ENCODE peak calls at places on chromosome 12, in nine cellular contexts. L is HFFc6; N is GM12865; U is astrocyte of the spinal cord; S is CD4-positive, alpha-beta T cell; M is GM10248; R is progenitor cell of endocrine pancreas; G is lung; H is left lung. P is an unnamed sample.

GRCh38 chr12:69908208-69908607 is 83.2 kb downstream of the MYRFL start:
- DNase-seq in L (no peak), N (no peak), U (no peak), S (no peak), M (no peak), R (no peak), G (no peak), H (no peak), P (no peak)

GRCh38 chr12:68222336-68222735 is 3.3 kb downstream of the IL26 start:
- DNase-seq in L (no peak), N (no peak), U (no peak), S (no peak), M (no peak), R (no peak), G (no peak), H (no peak), P (no peak)

GRCh38 chr12:25328082-25328712 is 77.5 kb upstream of the KRAS start:
- DNase-seq in L (peak; percentile 5), N (no peak), U (peak; percentile 44), S (no peak), M (no peak), R (no peak), G (no peak), H (no peak), P (no peak)

GRCh38 chr12:114316076-114316475 is 89.9 kb downstream of the TBX5 start:
- DNase-seq in L (peak; percentile 75), N (no peak), U (peak; percentile 65), S (no peak), M (no peak), R (no peak), G (no peak), H (no peak), P (no peak)

GRCh38 chr12:2649201-2650030 is 145.4 kb upstream of the FKBP4 start:
- DNase-seq in L (no peak), N (no peak), U (no peak), S (peak; percentile 10), M (no peak), R (no peak), G (no peak), H (no peak), P (no peak)

GRCh38 chr12:49055978-49056754 is 4.4 kb downstream of the KMT2D start:
- DNase-seq in L (peak; percentile 65), N (peak; percentile 86), U (peak; percentile 65), S (peak; percentile 52), M (peak; percentile 86), R (no peak), G (peak; percentile 79), H (peak; percentile 79), P (peak; percentile 91)

GRCh38 chr12:130761537-130762318 is 45.6 kb upstream of the RIMBP2 start:
- DNase-seq in L (peak; percentile 14), N (peak; percentile 63), U (peak; percentile 50), S (peak; percentile 58), M (peak; percentile 77), R (peak; percentile 39), G (no peak), H (no peak), P (peak; percentile 77)

GRCh38 chr12:88036368-88036965 is 7.3 kb upstream of the C12orf50 start:
- DNase-seq in L (peak; percentile 33), N (no peak), U (peak; percentile 14), S (no peak), M (no peak), R (no peak), G (no peak), H (no peak), P (no peak)

GRCh38 chr12:53963005-53963404 is 8.3 kb downstream of the HOXC12 start:
- DNase-seq in L (no peak), N (no peak), U (no peak), S (no peak), M (no peak), R (no peak), G (no peak), H (no peak), P (no peak)

GRCh38 chr12:111056618-111057521 is 136.5 kb upstream of the MYL2 start:
- DNase-seq in L (no peak), N (peak; percentile 67), U (no peak), S (peak; percentile 55), M (peak; percentile 68), R (no peak), G (no peak), H (peak; percentile 46), P (peak; percentile 69)

GRCh38 chr12:129109174-129110001 is 256.1 kb downstream of the GLT1D1 start:
- DNase-seq in L (no peak), N (no peak), U (no peak), S (no peak), M (no peak), R (no peak), G (no peak), H (no peak), P (no peak)

GRCh38 chr12:113659416-113659815 is 187.7 kb upstream of the LHX5 start:
- DNase-seq in L (no peak), N (no peak), U (no peak), S (no peak), M (no peak), R (no peak), G (no peak), H (no peak), P (no peak)

GRCh38 chr12:39723831-39724230 is 104.2 kb upstream of the ABCD2 start:
- DNase-seq in L (no peak), N (peak; percentile 15), U (peak; percentile 30), S (no peak), M (no peak), R (no peak), G (no peak), H (no peak), P (no peak)

GRCh38 chr12:21852251-21852650 is 77.7 kb upstream of the KCNJ8 start:
- DNase-seq in L (peak; percentile 17), N (no peak), U (peak; percentile 44), S (no peak), M (no peak), R (no peak), G (no peak), H (no peak), P (no peak)

GRCh38 chr12:71484272-71484905 is 44.8 kb downstream of the LGR5 start:
- DNase-seq in L (no peak), N (no peak), U (no peak), S (no peak), M (no peak), R (no peak), G (no peak), H (no peak), P (no peak)
- TF ChIP-seq CTCF in L (no peak), N (no peak), U (no peak), S (no peak), M (no peak), R (no peak), G (no peak), H (no peak), P (no peak)

GRCh38 chr12:123271182-123271491 is 519 bp downstream of the CDK2AP1 start:
- DNase-seq in L (peak; percentile 49), N (peak; percentile 78), U (peak; percentile 45), S (peak; percentile 79), M (peak; percentile 91), R (peak; percentile 63), G (peak; percentile 66), H (peak; percentile 75), P (peak; percentile 93)
- TF ChIP-seq CTCF in L (peak; percentile 59), N (peak; percentile 63), U (peak; percentile 45), S (peak; percentile 10), M (peak; percentile 75), R (peak; percentile 58), G (peak; percentile 26), H (peak; percentile 22), P (peak; percentile 81)

GRCh38 chr12:120686690-120687569 is at the start of gene MLEC:
- DNase-seq in L (peak; percentile 98), N (peak; percentile 99), U (peak; percentile 98), S (peak; percentile 99), M (peak; percentile 99), R (peak; percentile 94), G (peak; percentile 99), H (peak; percentile 98), P (peak; percentile 99)
- TF ChIP-seq CTCF in L (peak; percentile 27), N (peak; percentile 34), U (no peak), S (no peak), M (peak; percentile 52), R (no peak), G (no peak), H (no peak), P (peak; percentile 69)

DNA sequence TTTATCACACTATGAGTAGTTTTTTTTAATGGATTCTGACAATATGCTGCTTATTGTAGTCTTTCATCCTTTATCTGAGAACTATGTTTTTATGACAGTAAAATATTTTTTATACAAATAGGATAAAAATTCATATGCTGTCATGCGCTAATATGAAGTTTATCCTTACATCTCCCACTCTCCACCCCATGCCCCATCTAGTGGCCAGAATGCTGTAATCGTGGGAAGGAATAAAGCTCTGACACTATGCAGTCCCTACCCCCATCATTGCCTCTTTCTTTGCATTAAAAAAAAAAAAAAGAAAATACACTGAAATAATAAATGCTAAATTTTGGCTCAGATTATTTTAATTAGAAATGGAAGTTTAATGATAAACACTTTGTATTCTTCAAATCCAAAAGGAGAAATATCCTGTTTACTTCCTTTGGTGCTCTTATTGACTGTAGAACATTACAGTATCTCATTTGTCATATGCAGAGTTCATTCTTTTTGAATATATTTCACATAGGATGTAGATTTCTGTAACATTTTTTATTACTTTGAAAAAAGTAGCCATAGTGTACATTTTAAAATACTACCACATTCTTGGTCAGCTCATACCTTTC is 145.9 kb upstream of the SLCO1C1 start:
- DNase-seq in L (no peak), N (no peak), U (peak; percentile 49), S (no peak), M (no peak), R (no peak), G (no peak), H (no peak), P (no peak)
- TF ChIP-seq CTCF in L (peak; percentile 85), N (no peak), U (peak; percentile 83), S (no peak), M (no peak), R (peak; percentile 69), G (peak; percentile 8), H (peak; percentile 44), P (peak; percentile 27)

P was measured in GM13977.